ENCODE peak calls at places on chromosome 13, in eight cellular contexts. O is body of pancreas; Y is amniotic stem cell; X is astrocyte of the hippocampus; I is mesenchymal stem cell; R is stimulated activated CD8-positive, alpha-beta memory T cell treated with anti-CD3 and anti-CD28 coated beads, Interleukin-2, amount 100 ng/mL, for 1 hour; M is HS-5; V is activated T-helper 2 cell treated with anti-CD3 and anti-CD28 coated beads, Interferon-gamma antibody, Interleukin-2, Interleukin-4, amounts not matched to agents 10 μg/mL and 5 μg/mL and 100 μg/mL, durations not matched to agents 14 hours and 24 hours and 36 hours. A is an unnamed sample.

GRCh38 chr13:110116072-110116487 is 190.9 kb downstream of the COL4A1 start:
- DNase-seq in O (peak), Y (no peak), X (no peak), I (peak), R (no peak), M (no peak), V (peak), A (no peak)

GRCh38 chr13:42656136-42656535 is 82.2 kb downstream of the TNFSF11 start:
- DNase-seq in O (no peak), Y (no peak), X (no peak), I (no peak), R (no peak), M (no peak), V (no peak), A (no peak)

GRCh38 chr13:110415669-110416068 is 108.6 kb downstream of the COL4A2 start:
- DNase-seq in O (no peak), Y (no peak), X (no peak), I (peak), R (no peak), M (no peak), V (no peak), A (no peak)

GRCh38 chr13:32135655-32136054 is 104.1 kb downstream of the FRY start:
- DNase-seq in O (no peak), Y (no peak), X (peak), I (peak), R (no peak), M (peak), V (no peak), A (no peak)

GRCh38 chr13:87123987-87124784 is 547.0 kb upstream of the SLITRK5 start:
- DNase-seq in O (no peak), Y (no peak), X (peak), I (peak), R (no peak), M (peak), V (no peak), A (no peak)

GRCh38 chr13:30998548-30999140 is 66.2 kb downstream of the TEX26 start:
- DNase-seq in O (no peak), Y (peak), X (peak), I (no peak), R (no peak), M (no peak), V (no peak), A (no peak)

GRCh38 chr13:48502601-48503319 is 30.1 kb downstream of the RCBTB2 start:
- DNase-seq in O (no peak), Y (no peak), X (no peak), I (no peak), R (no peak), M (no peak), V (no peak), A (no peak)

GRCh38 chr13:44334751-44335150 is 38.9 kb upstream of the SERP2 start:
- DNase-seq in O (no peak), Y (no peak), X (no peak), I (no peak), R (no peak), M (no peak), V (no peak), A (no peak)

GRCh38 chr13:51927129-51927528 is 65.4 kb downstream of the CCDC70 start:
- DNase-seq in O (no peak), Y (no peak), X (no peak), I (no peak), R (no peak), M (no peak), V (no peak), A (no peak)

GRCh38 chr13:95181586-95181985 is 119.7 kb downstream of the ABCC4 start:
- DNase-seq in O (no peak), Y (no peak), X (no peak), I (peak), R (no peak), M (no peak), V (no peak), A (peak)

GRCh38 chr13:30479154-30479553 is 13.4 kb upstream of the HMGB1 start:
- DNase-seq in O (no peak), Y (no peak), X (no peak), I (no peak), R (no peak), M (no peak), V (no peak), A (no peak)

GRCh38 chr13:41649659-41650058 is 192.3 kb downstream of the RGCC start:
- DNase-seq in O (no peak), Y (no peak), X (peak), I (peak), R (no peak), M (no peak), V (no peak), A (no peak)

GRCh38 chr13:36374063-36374462 is 27.9 kb upstream of the SPART start:
- DNase-seq in O (no peak), Y (no peak), X (no peak), I (no peak), R (no peak), M (no peak), V (no peak), A (no peak)

GRCh38 chr13:93727301-93728141 is 500.9 kb downstream of the GPC6 start:
- DNase-seq in O (no peak), Y (no peak), X (no peak), I (peak), R (no peak), M (peak), V (no peak), A (no peak)

GRCh38 chr13:72255908-72256307 is 388.9 kb upstream of the DACH1 start:
- DNase-seq in O (peak), Y (no peak), X (peak), I (peak), R (no peak), M (no peak), V (no peak), A (no peak)

GRCh38 chr13:26558912-26559485 is 1.5 kb downstream of the WASF3 start:
- DNase-seq in O (no peak), Y (no peak), X (no peak), I (no peak), R (no peak), M (no peak), V (no peak), A (no peak)

GRCh38 chr13:99196466-99197256 is 4.0 kb upstream of the UBAC2 start:
- DNase-seq in O (no peak), Y (no peak), X (no peak), I (no peak), R (no peak), M (no peak), V (no peak), A (no peak)

GRCh38 chr13:53250272-53250875 is 221.8 kb downstream of the OLFM4 start:
- DNase-seq in O (peak), Y (peak), X (peak), I (peak), R (no peak), M (peak), V (no peak), A (peak)

GRCh38 chr13:94454906-94455305 is 24.6 kb downstream of the DCT start:
- DNase-seq in O (no peak), Y (no peak), X (no peak), I (no peak), R (no peak), M (no peak), V (no peak), A (no peak)

GRCh38 chr13:48151343-48151742 is 56.4 kb upstream of the MED4 start:
- DNase-seq in O (no peak), Y (no peak), X (no peak), I (no peak), R (no peak), M (no peak), V (no peak), A (no peak)

GRCh38 chr13:84574851-84575250 is 692.6 kb upstream of the SLITRK1 start:
- DNase-seq in O (no peak), Y (no peak), X (peak), I (peak), R (no peak), M (no peak), V (no peak), A (no peak)

GRCh38 chr13:28679628-28680027 is 20.7 kb downstream of the POMP start:
- DNase-seq in O (no peak), Y (no peak), X (no peak), I (peak), R (no peak), M (no peak), V (no peak), A (no peak)

GRCh38 chr13:38415233-38415632 is 65.6 kb downstream of the UFM1 start:
- DNase-seq in O (no peak), Y (no peak), X (no peak), I (no peak), R (no peak), M (no peak), V (no peak), A (peak)

GRCh38 chr13:92963029-92963428 is 263.6 kb upstream of the GPC6 start:
- DNase-seq in O (no peak), Y (no peak), X (peak), I (no peak), R (no peak), M (no peak), V (no peak), A (no peak)

GRCh38 chr13:94595006-94595942 is 678 bp downstream of the TGDS start:
- DNase-seq in O (peak), Y (no peak), X (peak), I (peak), R (no peak), M (no peak), V (peak), A (no peak)

GRCh38 chr13:48132961-48133360 is 38.1 kb upstream of the MED4 start:
- DNase-seq in O (no peak), Y (no peak), X (no peak), I (no peak), R (no peak), M (no peak), V (no peak), A (no peak)

GRCh38 chr13:47175172-47175806 is 278.4 kb upstream of the HTR2A start:
- DNase-seq in O (no peak), Y (no peak), X (peak), I (peak), R (no peak), M (peak), V (no peak), A (no peak)

GRCh38 chr13:99322297-99323103 is 15.3 kb upstream of the GPR183 start:
- DNase-seq in O (no peak), Y (peak), X (peak), I (peak), R (no peak), M (peak), V (peak), A (peak)

GRCh38 chr13:113022391-113023216 is 53.6 kb downstream of the MCF2L start:
- DNase-seq in O (no peak), Y (no peak), X (peak), I (peak), R (no peak), M (no peak), V (no peak), A (no peak)

GRCh38 chr13:101523732-101524131 is 71.3 kb downstream of the ITGBL1 start:
- DNase-seq in O (no peak), Y (no peak), X (peak), I (peak), R (no peak), M (no peak), V (no peak), A (no peak)

GRCh38 chr13:40026174-40026585 is 370.7 kb downstream of the COG6 start:
- DNase-seq in O (no peak), Y (no peak), X (peak), I (no peak), R (no peak), M (no peak), V (peak), A (peak)

GRCh38 chr13:103430368-103430767 is 364.2 kb upstream of the SLC10A2 start:
- DNase-seq in O (no peak), Y (no peak), X (no peak), I (no peak), R (no peak), M (no peak), V (no peak), A (no peak)

GRCh38 chr13:110124201-110124600 is 182.8 kb downstream of the COL4A1 start:
- DNase-seq in O (no peak), Y (no peak), X (no peak), I (no peak), R (no peak), M (no peak), V (no peak), A (no peak)

GRCh38 chr13:87887459-87888123 is 216.4 kb downstream of the SLITRK5 start:
- DNase-seq in O (no peak), Y (no peak), X (no peak), I (no peak), R (no peak), M (no peak), V (no peak), A (no peak)

GRCh38 chr13:94121686-94122085 is 357.8 kb downstream of the DCT start:
- DNase-seq in O (no peak), Y (peak), X (peak), I (peak), R (no peak), M (no peak), V (no peak), A (no peak)

GRCh38 chr13:66665991-66666390 is 564.1 kb downstream of the PCDH9 start:
- DNase-seq in O (no peak), Y (peak), X (peak), I (peak), R (no peak), M (peak), V (no peak), A (no peak)

GRCh38 chr13:52374873-52375411 is 31.0 kb downstream of the THSD1 start:
- DNase-seq in O (no peak), Y (no peak), X (no peak), I (no peak), R (no peak), M (no peak), V (no peak), A (no peak)

GRCh38 chr13:73832203-73832602 is 302.0 kb downstream of the KLF12 start:
- DNase-seq in O (no peak), Y (no peak), X (peak), I (peak), R (no peak), M (no peak), V (no peak), A (no peak)

GRCh38 chr13:109651854-109652253 is 134.5 kb downstream of the IRS2 start:
- DNase-seq in O (no peak), Y (no peak), X (no peak), I (no peak), R (no peak), M (no peak), V (no peak), A (no peak)

A was measured in GM06990.